ENCODE peak calls at places on chromosome 5, in seven cellular contexts. A is fibroblast of lung, Q is right cardiac atrium, J is adrenal gland, B is PC-9, W is Karpas-422, Z is suprapubic skin. U is an unnamed sample.
A peak's percentile ranks its signal among the peaks of the same experiment; 100 is the strongest.

GRCh38 chr5:176803943-176804498 is 6.3 kb upstream of the UNC5A start:
- DNase-seq in A (peak; percentile 32), Q (no peak), J (no peak), B (no peak), W (peak; percentile 68), Z (no peak), U (no peak)

GRCh38 chr5:140336388-140336787 is 10.0 kb downstream of the HBEGF start:
- DNase-seq in A (no peak), Q (peak; percentile 71), J (peak; percentile 33), B (peak; percentile 24), W (no peak), Z (no peak), U (no peak)

GRCh38 chr5:95669985-95670384 is 12.8 kb downstream of the SPATA9 start:
- DNase-seq in A (no peak), Q (no peak), J (no peak), B (no peak), W (no peak), Z (no peak), U (no peak)

GRCh38 chr5:120771181-120771580 is 307.1 kb downstream of the PRR16 start:
- DNase-seq in A (no peak), Q (no peak), J (no peak), B (no peak), W (no peak), Z (no peak), U (no peak)

GRCh38 chr5:132446621-132447020 is 44.0 kb downstream of the IRF1 start:
- DNase-seq in A (peak; percentile 62), Q (peak; percentile 85), J (peak; percentile 86), B (peak; percentile 73), W (no peak), Z (no peak), U (no peak)

GRCh38 chr5:134289509-134290113 is 63.7 kb upstream of the PPP2CA start:
- DNase-seq in A (peak; percentile 66), Q (no peak), J (peak; percentile 48), B (peak; percentile 74), W (peak; percentile 81), Z (no peak), U (peak; percentile 73)

GRCh38 chr5:850511-851006 is at the start of gene ZDHHC11:
- DNase-seq in A (no peak), Q (peak; percentile 88), J (no peak), B (no peak), W (no peak), Z (peak; percentile 56), U (peak; percentile 49)

GRCh38 chr5:102911973-102912372 is 156.9 kb downstream of the PAM start:
- DNase-seq in A (peak; percentile 84), Q (no peak), J (no peak), B (no peak), W (no peak), Z (no peak), U (peak; percentile 81)

GRCh38 chr5:102807878-102808502 is 52.9 kb downstream of the PAM start:
- DNase-seq in A (peak; percentile 82), Q (no peak), J (no peak), B (no peak), W (no peak), Z (no peak), U (no peak)

GRCh38 chr5:177509991-177510566 is 453 bp upstream of the DOK3 start:
- DNase-seq in A (no peak), Q (peak; percentile 35), J (no peak), B (no peak), W (peak; percentile 96), Z (no peak), U (no peak)

GRCh38 chr5:14825977-14826376 is 45.6 kb downstream of the ANKH start:
- DNase-seq in A (no peak), Q (no peak), J (no peak), B (no peak), W (no peak), Z (no peak), U (no peak)

GRCh38 chr5:157971466-157972324 is 112.8 kb upstream of the CLINT1 start:
- DNase-seq in A (peak; percentile 11), Q (peak; percentile 65), J (no peak), B (no peak), W (no peak), Z (no peak), U (no peak)

GRCh38 chr5:135010502-135011354 is 23.3 kb downstream of the PITX1 start:
- DNase-seq in A (no peak), Q (no peak), J (no peak), B (no peak), W (no peak), Z (no peak), U (peak; percentile 37)

GRCh38 chr5:16160706-16161105 is 18.9 kb downstream of the MARCHF11 start:
- DNase-seq in A (peak; percentile 52), Q (no peak), J (peak; percentile 42), B (peak; percentile 51), W (peak; percentile 85), Z (no peak), U (peak; percentile 14)

GRCh38 chr5:132866342-132867045 is at the start of the genes GDF9 and UQCRQ:
- DNase-seq in A (peak; percentile 100), Q (peak; percentile 98), J (peak; percentile 98), B (peak; percentile 97), W (peak; percentile 99), Z (peak; percentile 97), U (peak; percentile 100)

GRCh38 chr5:161630948-161631347 is 54.6 kb upstream of the GABRA6 start:
- DNase-seq in A (no peak), Q (no peak), J (no peak), B (no peak), W (no peak), Z (no peak), U (no peak)

GRCh38 chr5:112036206-112036605 is 279.2 kb upstream of the NREP start:
- DNase-seq in A (peak; percentile 73), Q (no peak), J (no peak), B (no peak), W (no peak), Z (no peak), U (peak; percentile 48)

GRCh38 chr5:79055017-79055416 is 14.5 kb downstream of the DMGDH start:
- DNase-seq in A (no peak), Q (no peak), J (no peak), B (no peak), W (no peak), Z (no peak), U (no peak)

GRCh38 chr5:96049398-96050272 is 88.0 kb upstream of the ELL2 start:
- DNase-seq in A (peak; percentile 90), Q (no peak), J (no peak), B (no peak), W (no peak), Z (no peak), U (no peak)

GRCh38 chr5:136374003-136374402 is 8.7 kb upstream of the TRPC7 start:
- DNase-seq in A (peak; percentile 21), Q (no peak), J (no peak), B (peak; percentile 38), W (peak; percentile 71), Z (no peak), U (no peak)

GRCh38 chr5:139689631-139690384 is 41.7 kb downstream of the CXXC5 start:
- DNase-seq in A (no peak), Q (peak; percentile 61), J (no peak), B (peak; percentile 57), W (peak; percentile 76), Z (no peak), U (peak; percentile 62)

GRCh38 chr5:54997081-54997480 is 11.7 kb upstream of the ESM1 start:
- DNase-seq in A (no peak), Q (no peak), J (no peak), B (no peak), W (no peak), Z (no peak), U (no peak)

DNA sequence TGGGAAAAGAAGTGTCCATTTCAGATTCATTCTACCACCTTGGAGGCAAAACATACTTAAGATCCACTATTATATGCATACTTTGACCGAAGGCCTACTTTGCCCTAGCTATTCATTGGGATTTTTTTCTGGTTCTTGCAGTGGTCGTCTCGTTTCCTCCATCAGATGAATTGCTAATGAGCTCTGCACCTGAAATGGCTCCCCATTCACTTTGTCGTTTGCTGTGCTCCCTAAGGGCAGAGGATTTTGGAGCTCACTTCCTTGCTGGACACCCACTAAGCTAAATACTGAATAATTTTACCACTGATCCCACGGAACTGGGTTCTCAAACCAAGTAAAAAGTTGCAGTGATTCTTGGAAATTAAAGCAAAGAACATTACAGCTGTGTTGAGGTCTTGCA is 1.9 kb downstream of the KDM3B start:
- DNase-seq in A (no peak), Q (no peak), J (no peak), B (no peak), W (no peak), Z (no peak), U (no peak)
- H3K27ac ChIP-seq in A (no peak overlapping the region), Q (peak overlapping the region; percentile 34), J (no peak overlapping the region), B (peak overlapping the region; percentile 71), W (peak overlapping the region; percentile 96), Z (peak overlapping the region; percentile 3), U (no peak overlapping the region)

DNA sequence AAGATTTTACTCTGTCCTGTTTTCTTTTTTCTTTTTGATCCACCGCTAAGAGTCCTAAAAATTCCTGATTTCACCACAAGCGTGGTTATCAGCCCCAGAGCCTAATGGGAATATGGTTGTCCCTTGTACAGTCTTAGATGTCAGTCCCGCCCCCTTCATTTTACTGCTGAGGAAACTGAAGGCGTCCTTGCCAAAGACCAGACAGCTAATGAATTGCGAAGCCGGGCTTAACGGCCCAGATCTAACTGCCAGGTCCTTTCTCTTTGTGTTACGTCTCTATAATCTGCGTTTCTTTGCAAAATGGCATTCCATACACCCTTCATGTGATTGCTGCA is 497 bp downstream of the NSA2 start:
- DNase-seq in A (peak; percentile 67), Q (no peak), J (peak; percentile 50), B (peak; percentile 43), W (peak; percentile 77), Z (no peak), U (no peak)
- H3K27ac ChIP-seq in A (peak overlapping the region; percentile 79), Q (no peak overlapping the region), J (peak overlapping the region; percentile 71), B (peak overlapping the region; percentile 58), W (peak overlapping the region; percentile 61), Z (peak overlapping the region; percentile 88), U (peak overlapping the region; percentile 53)

DNA sequence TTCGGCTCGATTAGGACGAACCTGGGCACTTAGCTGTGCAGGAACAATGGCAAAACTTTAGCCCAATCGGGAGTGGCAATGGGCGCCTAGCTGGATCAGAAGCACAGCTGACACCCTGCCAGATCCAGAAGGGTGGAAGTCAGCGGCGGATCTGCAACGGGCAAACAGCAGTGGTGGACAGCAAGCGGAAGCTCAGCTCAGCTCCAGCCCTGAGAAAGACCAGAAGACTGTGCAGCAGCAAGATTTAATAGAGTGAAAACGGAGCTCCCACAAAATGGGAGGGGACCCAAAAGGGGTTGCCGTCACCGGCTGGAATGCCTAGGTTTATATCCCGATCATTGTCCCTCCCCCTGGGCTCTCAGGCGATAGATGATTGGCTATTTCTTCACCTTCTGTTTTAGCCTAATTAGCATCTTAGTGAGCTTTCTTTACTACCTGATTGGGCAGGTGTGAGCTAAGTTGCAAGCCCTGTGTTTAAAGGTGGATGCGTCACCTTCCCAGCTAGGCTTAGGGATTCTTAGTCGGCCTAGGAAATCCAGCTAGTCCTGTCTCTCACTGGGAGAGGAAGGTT is 1237.9 kb downstream of the CDH12 start:
- DNase-seq in A (no peak), Q (no peak), J (no peak), B (no peak), W (no peak), Z (no peak), U (no peak)
- H3K27ac ChIP-seq in A (no peak overlapping the region), Q (no peak overlapping the region), J (no peak overlapping the region), B (no peak overlapping the region), W (no peak overlapping the region), Z (no peak overlapping the region), U (no peak overlapping the region)

GRCh38 chr5:109805472-109805871 is 115.7 kb downstream of the MAN2A1 start:
- DNase-seq in A (no peak), Q (no peak), J (no peak), B (no peak), W (no peak), Z (no peak), U (no peak)
- H3K27ac ChIP-seq in A (no peak overlapping the region), Q (no peak overlapping the region), J (no peak overlapping the region), B (no peak overlapping the region), W (no peak overlapping the region), Z (no peak overlapping the region), U (no peak overlapping the region)